ENCODE peak calls at places on chromosomes 3 and 15, in ten cellular contexts. One of them, this sample, is unnamed. For H3K4me1, the result is how much of the 10 kb centered on the place peaks cover.

GRCh38 chr3:115800489-115801080 is 177.3 kb downstream of the GAP43 start:
- DNase-seq in Panc1: no peak
- DNase-seq in ovary: no peak
- DNase-seq in transverse colon: no peak
- DNase-seq in neural progenitor cell: no peak
- DNase-seq in tibial nerve: no peak
- DNase-seq in colonic mucosa: no peak
- DNase-seq in heart left ventricle: no peak
- DNase-seq in OCI-LY7: no peak
- DNase-seq in uterus: no peak
- DNase-seq in this sample: no peak

GRCh38 chr3:112676659-112677234 is 35.8 kb upstream of the CCDC80 start:
- DNase-seq in neural progenitor cell: peak
- DNase-seq in transverse colon: peak
- DNase-seq in ovary: peak
- DNase-seq in tibial nerve: no peak
- DNase-seq in OCI-LY7: peak
- DNase-seq in heart left ventricle: peak
- DNase-seq in Panc1: peak
- DNase-seq in uterus: peak
- DNase-seq in colonic mucosa: peak
- DNase-seq in this sample: peak

GRCh38 chr15:47484997-47485396 is 232.3 kb upstream of the SEMA6D start:
- DNase-seq in neural progenitor cell: no peak
- DNase-seq in Panc1: no peak
- DNase-seq in uterus: no peak
- DNase-seq in heart left ventricle: no peak
- DNase-seq in colonic mucosa: no peak
- DNase-seq in transverse colon: no peak
- DNase-seq in OCI-LY7: no peak
- DNase-seq in tibial nerve: no peak
- DNase-seq in ovary: no peak
- DNase-seq in this sample: no peak

GRCh38 chr3:174355505-174355904 is 503.6 kb upstream of the NAALADL2 start:
- DNase-seq in neural progenitor cell: peak
- DNase-seq in heart left ventricle: no peak
- DNase-seq in uterus: no peak
- DNase-seq in Panc1: no peak
- DNase-seq in transverse colon: no peak
- DNase-seq in colonic mucosa: no peak
- DNase-seq in tibial nerve: no peak
- DNase-seq in ovary: no peak
- DNase-seq in OCI-LY7: peak
- DNase-seq in this sample: no peak

GRCh38 chr3:115862824-115863223 is 239.5 kb downstream of the GAP43 start:
- DNase-seq in uterus: no peak
- DNase-seq in ovary: no peak
- DNase-seq in neural progenitor cell: peak
- DNase-seq in tibial nerve: no peak
- DNase-seq in heart left ventricle: no peak
- DNase-seq in transverse colon: no peak
- DNase-seq in Panc1: no peak
- DNase-seq in colonic mucosa: no peak
- DNase-seq in OCI-LY7: no peak
- DNase-seq in this sample: no peak

GRCh38 chr15:75945953-75946352 is 42.3 kb downstream of the FBXO22 start:
- DNase-seq in OCI-LY7: no peak
- DNase-seq in Panc1: no peak
- DNase-seq in heart left ventricle: no peak
- DNase-seq in transverse colon: no peak
- DNase-seq in uterus: no peak
- DNase-seq in colonic mucosa: no peak
- DNase-seq in neural progenitor cell: no peak
- DNase-seq in tibial nerve: no peak
- DNase-seq in ovary: no peak
- DNase-seq in this sample: no peak

GRCh38 chr15:75523011-75523410 is 56.1 kb downstream of the PTPN9 start:
- DNase-seq in tibial nerve: no peak
- DNase-seq in Panc1: no peak
- DNase-seq in uterus: no peak
- DNase-seq in ovary: no peak
- DNase-seq in neural progenitor cell: no peak
- DNase-seq in OCI-LY7: no peak
- DNase-seq in colonic mucosa: no peak
- DNase-seq in heart left ventricle: no peak
- DNase-seq in transverse colon: no peak
- DNase-seq in this sample: no peak

GRCh38 chr3:150077107-150077506 is 106.4 kb upstream of the PFN2 start:
- DNase-seq in OCI-LY7: no peak
- DNase-seq in neural progenitor cell: no peak
- DNase-seq in colonic mucosa: no peak
- DNase-seq in tibial nerve: no peak
- DNase-seq in transverse colon: no peak
- DNase-seq in uterus: no peak
- DNase-seq in Panc1: no peak
- DNase-seq in heart left ventricle: no peak
- DNase-seq in ovary: no peak
- DNase-seq in this sample: no peak

GRCh38 chr3:12303532-12303931 is 14.7 kb downstream of the PPARG start:
- DNase-seq in OCI-LY7: no peak
- DNase-seq in ovary: no peak
- DNase-seq in heart left ventricle: no peak
- DNase-seq in uterus: no peak
- DNase-seq in tibial nerve: no peak
- DNase-seq in Panc1: no peak
- DNase-seq in transverse colon: no peak
- DNase-seq in colonic mucosa: no peak
- DNase-seq in neural progenitor cell: no peak
- DNase-seq in this sample: no peak

GRCh38 chr3:12301031-12301430 is 12.2 kb downstream of the PPARG start:
- DNase-seq in heart left ventricle: no peak
- DNase-seq in OCI-LY7: no peak
- DNase-seq in transverse colon: no peak
- DNase-seq in Panc1: no peak
- DNase-seq in colonic mucosa: no peak
- DNase-seq in neural progenitor cell: no peak
- DNase-seq in tibial nerve: no peak
- DNase-seq in ovary: no peak
- DNase-seq in uterus: no peak
- DNase-seq in this sample: no peak

GRCh38 chr3:12302564-12302963 is 13.7 kb downstream of the PPARG start:
- DNase-seq in heart left ventricle: no peak
- DNase-seq in uterus: no peak
- DNase-seq in OCI-LY7: no peak
- DNase-seq in transverse colon: no peak
- DNase-seq in colonic mucosa: no peak
- DNase-seq in Panc1: no peak
- DNase-seq in neural progenitor cell: no peak
- DNase-seq in tibial nerve: no peak
- DNase-seq in ovary: no peak
- DNase-seq in this sample: no peak

GRCh38 chr3:12300137-12300536 is 11.3 kb downstream of the PPARG start:
- DNase-seq in heart left ventricle: no peak
- DNase-seq in colonic mucosa: no peak
- DNase-seq in Panc1: no peak
- DNase-seq in uterus: no peak
- DNase-seq in OCI-LY7: no peak
- DNase-seq in neural progenitor cell: no peak
- DNase-seq in ovary: no peak
- DNase-seq in transverse colon: no peak
- DNase-seq in tibial nerve: no peak
- DNase-seq in this sample: no peak

GRCh38 chr3:12301513-12301912 is 12.6 kb downstream of the PPARG start:
- DNase-seq in colonic mucosa: peak
- DNase-seq in Panc1: no peak
- DNase-seq in tibial nerve: no peak
- DNase-seq in neural progenitor cell: no peak
- DNase-seq in uterus: no peak
- DNase-seq in transverse colon: peak
- DNase-seq in ovary: no peak
- DNase-seq in OCI-LY7: no peak
- DNase-seq in heart left ventricle: no peak
- DNase-seq in this sample: no peak
- H3K4me1 ChIP-seq in colonic mucosa: under half
- H3K4me1 ChIP-seq in Panc1: half or more
- H3K4me1 ChIP-seq in tibial nerve: under half
- H3K4me1 ChIP-seq in neural progenitor cell: under half
- H3K4me1 ChIP-seq in uterus: under half
- H3K4me1 ChIP-seq in transverse colon: under half
- H3K4me1 ChIP-seq in ovary: under half
- H3K4me1 ChIP-seq in OCI-LY7: under half
- H3K4me1 ChIP-seq in heart left ventricle: under half
- H3K4me1 ChIP-seq in this sample: under half

GRCh38 chr3:138351151-138351550 is 2.8 kb downstream of the MRAS start:
- DNase-seq in transverse colon: no peak
- DNase-seq in uterus: no peak
- DNase-seq in tibial nerve: no peak
- DNase-seq in Panc1: no peak
- DNase-seq in heart left ventricle: no peak
- DNase-seq in colonic mucosa: no peak
- DNase-seq in neural progenitor cell: no peak
- DNase-seq in OCI-LY7: no peak
- DNase-seq in ovary: no peak
- DNase-seq in this sample: no peak

GRCh38 chr3:138348107-138348949 is at the start of gene MRAS:
- DNase-seq in tibial nerve: peak
- DNase-seq in uterus: peak
- DNase-seq in transverse colon: peak
- DNase-seq in Panc1: no peak
- DNase-seq in colonic mucosa: peak
- DNase-seq in neural progenitor cell: peak
- DNase-seq in OCI-LY7: no peak
- DNase-seq in heart left ventricle: peak
- DNase-seq in ovary: peak
- DNase-seq in this sample: peak

GRCh38 chr3:138351916-138352555 is 3.7 kb downstream of the MRAS start:
- DNase-seq in neural progenitor cell: no peak
- DNase-seq in transverse colon: no peak
- DNase-seq in Panc1: no peak
- DNase-seq in tibial nerve: no peak
- DNase-seq in colonic mucosa: no peak
- DNase-seq in OCI-LY7: no peak
- DNase-seq in uterus: no peak
- DNase-seq in ovary: no peak
- DNase-seq in heart left ventricle: peak
- DNase-seq in this sample: no peak

GRCh38 chr3:138348950-138349739 is 766 bp downstream of the MRAS start:
- DNase-seq in Panc1: no peak
- DNase-seq in OCI-LY7: no peak
- DNase-seq in uterus: peak
- DNase-seq in ovary: peak
- DNase-seq in colonic mucosa: peak
- DNase-seq in tibial nerve: no peak
- DNase-seq in heart left ventricle: peak
- DNase-seq in neural progenitor cell: peak
- DNase-seq in transverse colon: no peak
- DNase-seq in this sample: peak

DNA sequence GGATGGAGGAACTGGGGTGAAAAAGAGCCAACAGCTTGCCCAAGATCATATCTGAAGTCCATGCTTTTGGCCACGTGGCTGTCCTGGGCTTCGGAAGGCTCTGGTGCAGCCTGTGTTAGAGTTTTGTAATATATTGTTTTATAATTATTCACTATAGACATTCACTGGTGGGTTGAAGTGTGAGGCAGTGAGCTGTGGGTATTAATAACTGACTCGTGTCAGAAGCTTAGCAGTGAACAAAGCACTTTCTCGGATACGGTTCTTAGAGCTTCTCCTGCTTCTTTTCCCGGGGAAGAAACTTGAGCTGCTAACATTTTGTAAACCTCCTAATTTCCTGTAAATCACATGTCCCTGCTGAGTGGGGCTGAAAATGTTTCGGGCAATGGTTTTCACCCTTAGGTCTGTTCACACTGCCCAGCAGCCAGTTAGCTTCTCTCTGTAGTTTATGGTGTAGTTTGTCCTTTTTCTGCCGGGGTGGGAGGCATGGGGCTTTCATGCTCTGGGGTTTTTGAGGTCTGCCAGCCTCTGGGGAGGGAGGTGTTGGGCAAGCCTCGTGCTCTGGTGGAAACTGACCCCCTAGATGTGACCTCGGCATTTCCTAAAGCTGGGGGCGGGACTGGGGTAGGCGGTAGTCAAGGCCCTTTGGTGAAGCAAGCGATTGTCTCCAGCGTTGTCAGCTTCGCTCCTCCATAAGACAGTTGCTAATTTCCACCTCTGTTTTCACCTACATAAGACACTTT is 1.7 kb downstream of the MRAS start:
- DNase-seq in Panc1: no peak
- DNase-seq in OCI-LY7: no peak
- DNase-seq in uterus: no peak
- DNase-seq in colonic mucosa: no peak
- DNase-seq in heart left ventricle: peak
- DNase-seq in ovary: peak
- DNase-seq in tibial nerve: no peak
- DNase-seq in neural progenitor cell: no peak
- DNase-seq in transverse colon: no peak
- DNase-seq in this sample: no peak
- H3K4me3 ChIP-seq in Panc1: no peak
- H3K4me3 ChIP-seq in OCI-LY7: no peak
- H3K4me3 ChIP-seq in uterus: peak
- H3K4me3 ChIP-seq in colonic mucosa: no peak
- H3K4me3 ChIP-seq in heart left ventricle: peak
- H3K4me3 ChIP-seq in ovary: peak
- H3K4me3 ChIP-seq in tibial nerve: peak
- H3K4me3 ChIP-seq in neural progenitor cell: no peak
- H3K4me3 ChIP-seq in transverse colon: peak
- H3K4me3 ChIP-seq in this sample: no peak

GRCh38 chr3:57093489-57093888 is 33.0 kb downstream of the SPATA12 start:
- DNase-seq in colonic mucosa: no peak
- DNase-seq in ovary: no peak
- DNase-seq in heart left ventricle: no peak
- DNase-seq in uterus: no peak
- DNase-seq in neural progenitor cell: no peak
- DNase-seq in Panc1: no peak
- DNase-seq in OCI-LY7: peak
- DNase-seq in tibial nerve: no peak
- DNase-seq in transverse colon: no peak
- DNase-seq in this sample: no peak
- TF ChIP-seq CTCF in colonic mucosa: no peak
- TF ChIP-seq CTCF in ovary: no peak
- TF ChIP-seq CTCF in heart left ventricle: no peak
- TF ChIP-seq CTCF in uterus: no peak
- TF ChIP-seq CTCF in neural progenitor cell: no peak
- TF ChIP-seq CTCF in Panc1: peak
- TF ChIP-seq CTCF in OCI-LY7: peak
- TF ChIP-seq CTCF in tibial nerve: no peak
- TF ChIP-seq CTCF in transverse colon: no peak
- TF ChIP-seq CTCF in this sample: no peak

DNA sequence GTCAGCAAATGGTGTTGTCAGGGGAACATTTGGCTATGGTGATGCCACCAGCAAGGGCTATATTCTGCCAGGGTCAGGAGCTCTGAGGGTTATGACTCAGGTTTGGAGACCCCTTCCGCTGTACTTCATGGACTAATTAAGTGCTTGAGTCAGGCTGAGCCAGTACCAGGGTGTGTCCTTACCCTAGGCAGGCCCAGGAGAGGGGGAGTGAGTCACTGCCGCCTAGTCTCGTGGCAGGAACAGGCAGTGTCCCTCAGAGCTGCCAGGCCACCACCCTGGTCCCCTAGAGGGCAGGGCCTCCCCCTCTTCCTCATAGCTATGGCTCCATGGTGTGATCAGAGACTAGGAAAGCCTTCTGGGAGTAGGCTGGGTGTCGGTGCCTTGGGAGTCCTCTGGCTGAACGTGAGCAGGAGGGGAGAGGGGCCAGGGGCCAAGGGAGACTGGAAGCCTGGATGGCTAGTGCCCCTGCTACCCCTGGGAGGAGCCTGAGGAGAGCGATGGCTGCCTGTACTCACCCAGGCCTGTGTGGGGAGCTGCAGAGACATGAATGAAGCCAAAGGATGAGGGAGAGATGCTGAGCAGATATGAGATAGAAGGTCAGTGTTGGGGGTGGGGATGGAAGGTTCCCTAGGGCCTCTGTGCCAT is 10.6 kb downstream of the MAPKAPK3 start:
- DNase-seq in uterus: no peak
- DNase-seq in heart left ventricle: peak
- DNase-seq in tibial nerve: no peak
- DNase-seq in transverse colon: no peak
- DNase-seq in ovary: no peak
- DNase-seq in OCI-LY7: no peak
- DNase-seq in colonic mucosa: no peak
- DNase-seq in neural progenitor cell: peak
- DNase-seq in Panc1: no peak
- DNase-seq in this sample: no peak
- H3K4me1 ChIP-seq in uterus: under half
- H3K4me1 ChIP-seq in heart left ventricle: half or more
- H3K4me1 ChIP-seq in tibial nerve: under half
- H3K4me1 ChIP-seq in transverse colon: under half
- H3K4me1 ChIP-seq in ovary: under half
- H3K4me1 ChIP-seq in OCI-LY7: under half
- H3K4me1 ChIP-seq in colonic mucosa: under half
- H3K4me1 ChIP-seq in neural progenitor cell: under half
- H3K4me1 ChIP-seq in Panc1: under half
- H3K4me1 ChIP-seq in this sample: under half